ENCODE peak calls at places on chromosomes 4 and X, in five cellular contexts. One of them, this sample, is unnamed.

GRCh38 chr4:112881842-112882241 is 167.6 kb upstream of the ANK2 start:
- DNase-seq in OCI-LY7: no peak
- DNase-seq in HCT116: no peak
- DNase-seq in neural progenitor cell: peak; percentile 75
- DNase-seq in GM23248: peak; percentile 25
- DNase-seq in this sample: no peak

GRCh38 chrX:106906361-106906760 is 3.2 kb upstream of the RIPPLY1 start:
- DNase-seq in OCI-LY7: no peak
- DNase-seq in HCT116: no peak
- DNase-seq in neural progenitor cell: no peak
- DNase-seq in GM23248: no peak
- DNase-seq in this sample: no peak

GRCh38 chrX:11899091-11899490 is 141.1 kb downstream of the MSL3 start:
- DNase-seq in OCI-LY7: no peak
- DNase-seq in HCT116: no peak
- DNase-seq in neural progenitor cell: no peak
- DNase-seq in GM23248: no peak
- DNase-seq in this sample: peak; percentile 91

GRCh38 chrX:10949541-10949940 is 161.6 kb upstream of the HCCS start:
- DNase-seq in OCI-LY7: no peak
- DNase-seq in HCT116: no peak
- DNase-seq in neural progenitor cell: no peak
- DNase-seq in GM23248: no peak
- DNase-seq in this sample: no peak

GRCh38 chr4:27123050-27123768 is 262.6 kb downstream of the STIM2 start:
- DNase-seq in OCI-LY7: no peak
- DNase-seq in HCT116: peak; percentile 12
- DNase-seq in neural progenitor cell: peak; percentile 82
- DNase-seq in GM23248: no peak
- DNase-seq in this sample: peak; percentile 77

GRCh38 chr4:152513078-152513477 is 22.8 kb downstream of the FBXW7 start:
- DNase-seq in OCI-LY7: no peak
- DNase-seq in HCT116: no peak
- DNase-seq in neural progenitor cell: no peak
- DNase-seq in GM23248: no peak
- DNase-seq in this sample: no peak

GRCh38 chr4:181933471-181933870 is 309.7 kb upstream of the TENM3 start:
- DNase-seq in OCI-LY7: no peak
- DNase-seq in HCT116: no peak
- DNase-seq in neural progenitor cell: no peak
- DNase-seq in GM23248: no peak
- DNase-seq in this sample: no peak

GRCh38 chr4:20646287-20646686 is 54.0 kb upstream of the PACRGL start:
- DNase-seq in OCI-LY7: no peak
- DNase-seq in HCT116: no peak
- DNase-seq in neural progenitor cell: no peak
- DNase-seq in GM23248: no peak
- DNase-seq in this sample: no peak

GRCh38 chr4:183788308-183788707 is 116.8 kb upstream of the STOX2 start:
- DNase-seq in OCI-LY7: no peak
- DNase-seq in HCT116: no peak
- DNase-seq in neural progenitor cell: no peak
- DNase-seq in GM23248: no peak
- DNase-seq in this sample: no peak

GRCh38 chr4:143700420-143701352 is at the start of gene FREM3:
- DNase-seq in OCI-LY7: no peak
- DNase-seq in HCT116: no peak
- DNase-seq in neural progenitor cell: peak; percentile 55
- DNase-seq in GM23248: peak; percentile 17
- DNase-seq in this sample: no peak

GRCh38 chr4:71729856-71730255 is 54.0 kb downstream of the GC start:
- DNase-seq in OCI-LY7: no peak
- DNase-seq in HCT116: no peak
- DNase-seq in neural progenitor cell: no peak
- DNase-seq in GM23248: no peak
- DNase-seq in this sample: no peak

GRCh38 chrX:106874075-106874474 is 29.1 kb downstream of the RIPPLY1 start:
- DNase-seq in OCI-LY7: peak; percentile 43
- DNase-seq in HCT116: no peak
- DNase-seq in neural progenitor cell: peak; percentile 12
- DNase-seq in GM23248: peak; percentile 50
- DNase-seq in this sample: peak; percentile 70

GRCh38 chr4:21134994-21135393 is 434.7 kb downstream of the PACRGL start:
- DNase-seq in OCI-LY7: no peak
- DNase-seq in HCT116: no peak
- DNase-seq in neural progenitor cell: peak; percentile 37
- DNase-seq in GM23248: peak; percentile 61
- DNase-seq in this sample: peak; percentile 44

GRCh38 chr4:171813195-171813955 is at the start of gene GALNTL6:
- DNase-seq in OCI-LY7: no peak
- DNase-seq in HCT116: no peak
- DNase-seq in neural progenitor cell: peak; percentile 55
- DNase-seq in GM23248: peak; percentile 25
- DNase-seq in this sample: no peak
- H3K4me2 ChIP-seq in OCI-LY7: no peak within 1 kb of the TSS
- H3K4me2 ChIP-seq in HCT116: no peak within 1 kb of the TSS
- H3K4me2 ChIP-seq in neural progenitor cell: peak within 1 kb of the TSS; percentile 77
- H3K4me2 ChIP-seq in GM23248: peak within 1 kb of the TSS; percentile 75
- H3K4me2 ChIP-seq in this sample: no peak within 1 kb of the TSS

GRCh38 chrX:136262812-136263315 is 11.7 kb upstream of the MAP7D3 start:
- DNase-seq in OCI-LY7: no peak
- DNase-seq in HCT116: no peak
- DNase-seq in neural progenitor cell: no peak
- DNase-seq in GM23248: no peak
- DNase-seq in this sample: no peak
- TF ChIP-seq EZH2phosphoT487 in OCI-LY7: no peak
- TF ChIP-seq EZH2phosphoT487 in HCT116: no peak
- TF ChIP-seq EZH2phosphoT487 in neural progenitor cell: no peak
- TF ChIP-seq EZH2phosphoT487 in GM23248: no peak
- TF ChIP-seq EZH2phosphoT487 in this sample: no peak

DNA sequence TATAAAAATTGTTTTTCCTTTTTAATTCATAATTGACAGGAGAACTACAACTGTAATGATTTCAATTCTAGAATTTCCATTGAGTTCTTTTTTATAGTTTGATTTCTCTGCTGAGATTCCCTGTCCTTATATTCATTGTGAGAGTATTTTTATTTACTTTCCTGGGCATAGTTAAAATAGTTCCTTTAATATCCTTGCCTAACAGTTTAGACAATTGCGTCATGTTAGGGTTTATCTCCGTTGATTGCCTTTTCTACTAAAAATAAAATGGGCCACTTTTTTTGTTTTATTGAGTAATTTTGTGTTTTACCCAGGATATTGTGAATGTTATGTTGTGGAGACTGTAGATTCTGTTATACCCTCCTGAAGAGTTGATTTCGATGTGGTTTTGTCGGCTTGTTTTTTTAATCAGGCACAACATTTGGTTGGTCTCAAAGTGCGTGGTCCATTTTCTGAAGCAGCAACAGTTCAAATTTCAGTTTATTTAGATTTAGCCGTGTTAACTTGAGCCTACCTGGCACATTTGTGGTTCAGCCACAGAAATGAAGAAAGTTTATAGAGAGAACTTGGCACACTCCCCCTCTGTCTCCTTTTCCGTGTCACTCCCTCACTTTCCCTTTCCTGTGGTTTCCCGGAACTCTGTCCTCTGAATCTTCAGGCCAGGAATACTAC is 16.0 kb upstream of the PRRG1 start:
- DNase-seq in OCI-LY7: no peak
- DNase-seq in HCT116: no peak
- DNase-seq in neural progenitor cell: no peak
- DNase-seq in GM23248: no peak
- DNase-seq in this sample: no peak
- H3K4me3 ChIP-seq in OCI-LY7: no peak overlapping the region
- H3K4me3 ChIP-seq in HCT116: no peak overlapping the region
- H3K4me3 ChIP-seq in neural progenitor cell: no peak overlapping the region
- H3K4me3 ChIP-seq in GM23248: no peak overlapping the region
- H3K4me3 ChIP-seq in this sample: no peak overlapping the region

GRCh38 chrX:150256297-150256650 is 106.8 kb upstream of the MAMLD1 start:
- DNase-seq in OCI-LY7: no peak
- DNase-seq in HCT116: no peak
- DNase-seq in neural progenitor cell: no peak
- DNase-seq in GM23248: no peak
- DNase-seq in this sample: no peak

GRCh38 chrX:150255441-150256296 is 107.4 kb upstream of the MAMLD1 start:
- DNase-seq in OCI-LY7: no peak
- DNase-seq in HCT116: no peak
- DNase-seq in neural progenitor cell: no peak
- DNase-seq in GM23248: no peak
- DNase-seq in this sample: no peak

GRCh38 chrX:150258176-150258425 is 105.0 kb upstream of the MAMLD1 start:
- DNase-seq in OCI-LY7: no peak
- DNase-seq in HCT116: no peak
- DNase-seq in neural progenitor cell: no peak
- DNase-seq in GM23248: no peak
- DNase-seq in this sample: no peak

GRCh38 chrX:150257348-150258175 is 105.6 kb upstream of the MAMLD1 start:
- DNase-seq in OCI-LY7: no peak
- DNase-seq in HCT116: no peak
- DNase-seq in neural progenitor cell: no peak
- DNase-seq in GM23248: no peak
- DNase-seq in this sample: no peak

GRCh38 chrX:150258463-150259430 is 104.4 kb upstream of the MAMLD1 start:
- DNase-seq in OCI-LY7: no peak
- DNase-seq in HCT116: no peak
- DNase-seq in neural progenitor cell: no peak
- DNase-seq in GM23248: peak; percentile 53
- DNase-seq in this sample: no peak
- H3K4me2 ChIP-seq in OCI-LY7: no peak overlapping the region
- H3K4me2 ChIP-seq in HCT116: no peak overlapping the region
- H3K4me2 ChIP-seq in neural progenitor cell: no peak overlapping the region
- H3K4me2 ChIP-seq in GM23248: no peak overlapping the region
- H3K4me2 ChIP-seq in this sample: no peak overlapping the region

GRCh38 chrX:2264179-2265030 is 236.4 kb downstream of the DHRSX start:
- DNase-seq in OCI-LY7: peak; percentile 23
- DNase-seq in HCT116: no peak
- DNase-seq in neural progenitor cell: no peak
- DNase-seq in GM23248: no peak
- DNase-seq in this sample: no peak
- TF ChIP-seq EZH2phosphoT487 in OCI-LY7: no peak
- TF ChIP-seq EZH2phosphoT487 in HCT116: no peak
- TF ChIP-seq EZH2phosphoT487 in neural progenitor cell: no peak
- TF ChIP-seq EZH2phosphoT487 in GM23248: no peak
- TF ChIP-seq EZH2phosphoT487 in this sample: no peak

GRCh38 chrX:17376381-17377046 is 1.5 kb downstream of the NHS start:
- DNase-seq in OCI-LY7: no peak
- DNase-seq in HCT116: no peak
- DNase-seq in neural progenitor cell: peak; percentile 20
- DNase-seq in GM23248: peak; percentile 47
- DNase-seq in this sample: peak; percentile 34

GRCh38 chrX:17375631-17376380 is 806 bp downstream of the NHS start:
- DNase-seq in OCI-LY7: no peak
- DNase-seq in HCT116: no peak
- DNase-seq in neural progenitor cell: peak; percentile 62
- DNase-seq in GM23248: peak; percentile 65
- DNase-seq in this sample: peak; percentile 43

GRCh38 chrX:17377047-17377692 is 2.2 kb downstream of the NHS start:
- DNase-seq in OCI-LY7: no peak
- DNase-seq in HCT116: peak; percentile 40
- DNase-seq in neural progenitor cell: peak; percentile 69
- DNase-seq in GM23248: peak; percentile 77
- DNase-seq in this sample: no peak

GRCh38 chrX:17374619-17375360 is at the start of gene NHS:
- DNase-seq in OCI-LY7: no peak
- DNase-seq in HCT116: peak; percentile 61
- DNase-seq in neural progenitor cell: peak; percentile 90
- DNase-seq in GM23248: peak; percentile 86
- DNase-seq in this sample: peak; percentile 83

GRCh38 chrX:17375361-17375630 is 296 bp downstream of the NHS start:
- DNase-seq in OCI-LY7: no peak
- DNase-seq in HCT116: no peak
- DNase-seq in neural progenitor cell: no peak
- DNase-seq in GM23248: no peak
- DNase-seq in this sample: no peak
- H3K4me3 ChIP-seq in OCI-LY7: no peak overlapping the region
- H3K4me3 ChIP-seq in HCT116: peak overlapping the region; percentile 62
- H3K4me3 ChIP-seq in neural progenitor cell: peak overlapping the region; percentile 64
- H3K4me3 ChIP-seq in GM23248: peak overlapping the region; percentile 80
- H3K4me3 ChIP-seq in this sample: peak overlapping the region; percentile 91

This sample was measured in PC-3.